ENCODE peak calls at places on chromosomes 2 and 18, in four cellular contexts. L is CD4-positive, CD25-positive, alpha-beta regulatory T cell; M is tibial artery; E is T-cell. Y is an unnamed sample.

GRCh38 chr2:88658318-88658717 is 31.1 kb upstream of the EIF2AK3 start:
- DNase-seq in L (no peak), M (no peak), E (no peak), Y (no peak)

GRCh38 chr18:36544036-36544725 is 246.7 kb downstream of the FHOD3 start:
- DNase-seq in L (no peak), M (peak; percentile 57), E (no peak), Y (no peak)

GRCh38 chr2:70551156-70551555 is 2.5 kb downstream of the TGFA start:
- DNase-seq in L (no peak), M (no peak), E (no peak), Y (no peak)

GRCh38 chr2:159010340-159010739 is 41.9 kb downstream of the TANC1 start:
- DNase-seq in L (no peak), M (no peak), E (no peak), Y (no peak)

GRCh38 chr2:9149388-9149660 is 57.3 kb upstream of the ASAP2 start:
- DNase-seq in L (no peak), M (no peak), E (no peak), Y (no peak)

GRCh38 chr2:47069628-47070154 is 85.4 kb downstream of the STPG4 start:
- DNase-seq in L (no peak), M (peak; percentile 57), E (no peak), Y (no peak)

GRCh38 chr2:43219383-43220228 is 6.8 kb downstream of the ZFP36L2 start:
- DNase-seq in L (peak; percentile 96), M (peak; percentile 83), E (peak; percentile 71), Y (peak; percentile 80)

GRCh38 chr2:171387052-171387451 is 46.7 kb downstream of the METTL8 start:
- DNase-seq in L (no peak), M (no peak), E (no peak), Y (no peak)

GRCh38 chr2:82342351-82342750 is 2037.8 kb upstream of the LRRTM1 start:
- DNase-seq in L (no peak), M (no peak), E (no peak), Y (no peak)

GRCh38 chr2:213429516-213429915 is 145.3 kb downstream of the SPAG16 start:
- DNase-seq in L (no peak), M (no peak), E (no peak), Y (no peak)

GRCh38 chr2:182366625-182367024 is 60.2 kb downstream of the PDE1A start:
- DNase-seq in L (no peak), M (peak; percentile 60), E (no peak), Y (no peak)

GRCh38 chr2:36951574-36951973 is 14.8 kb downstream of the STRN start:
- DNase-seq in L (no peak), M (no peak), E (no peak), Y (no peak)

GRCh38 chr2:212311807-212312404 is 226.7 kb downstream of the ERBB4 start:
- DNase-seq in L (no peak), M (no peak), E (no peak), Y (no peak)

GRCh38 chr2:237590272-237591020 is at the start of gene RAB17:
- DNase-seq in L (no peak), M (no peak), E (no peak), Y (no peak)

GRCh38 chr2:113376935-113377445 is 60.5 kb upstream of the ZNG1B start:
- DNase-seq in L (no peak), M (no peak), E (no peak), Y (no peak)

GRCh38 chr18:79395308-79395640 is 456 bp upstream of the NFATC1 start:
- DNase-seq in L (no peak), M (no peak), E (no peak), Y (no peak)

GRCh38 chr2:26112201-26112600 is 60.7 kb upstream of the GAREM2 start:
- DNase-seq in L (no peak), M (no peak), E (no peak), Y (no peak)

GRCh38 chr2:175690113-175690716 is 311.9 kb downstream of the LNPK start:
- DNase-seq in L (peak; percentile 72), M (no peak), E (no peak), Y (no peak)

GRCh38 chr2:169945515-169945914 is 118.3 kb downstream of the UBR3 start:
- DNase-seq in L (no peak), M (no peak), E (no peak), Y (no peak)

GRCh38 chr2:72457801-72458516 is 310.3 kb upstream of the CYP26B1 start:
- DNase-seq in L (no peak), M (no peak), E (no peak), Y (no peak)

GRCh38 chr18:12857215-12857924 is 26.7 kb downstream of the PTPN2 start:
- DNase-seq in L (peak; percentile 75), M (no peak), E (no peak), Y (no peak)

GRCh38 chr2:199456383-199457146 is 1.2 kb downstream of the SATB2 start:
- DNase-seq in L (no peak), M (no peak), E (no peak), Y (no peak)

GRCh38 chr2:201144101-201145051 is 28.4 kb downstream of the CFLAR start:
- DNase-seq in L (no peak), M (no peak), E (no peak), Y (no peak)

GRCh38 chr2:119427756-119428155 is 3.9 kb upstream of the TMEM37 start:
- DNase-seq in L (no peak), M (no peak), E (no peak), Y (no peak)

GRCh38 chr2:231701456-231702373 is 6.6 kb upstream of the PTMA start:
- DNase-seq in L (no peak), M (no peak), E (no peak), Y (no peak)

GRCh38 chr2:45808294-45808693 is 156.8 kb downstream of the PRKCE start:
- DNase-seq in L (no peak), M (no peak), E (no peak), Y (no peak)

GRCh38 chr18:50847192-50847591 is 27.4 kb upstream of the MRO start:
- DNase-seq in L (peak; percentile 3), M (no peak), E (no peak), Y (no peak)

GRCh38 chr18:48996041-48996440 is 45.3 kb upstream of the SMAD7 start:
- DNase-seq in L (no peak), M (no peak), E (no peak), Y (no peak)

GRCh38 chr2:140791802-140792201 is 1339.0 kb downstream of the LRP1B start:
- DNase-seq in L (no peak), M (no peak), E (no peak), Y (no peak)

GRCh38 chr2:170090229-170090628 is 87.7 kb upstream of the MYO3B start:
- DNase-seq in L (no peak), M (no peak), E (no peak), Y (no peak)

GRCh38 chr2:7146151-7146550 is 228.9 kb downstream of the RNF144A start:
- DNase-seq in L (no peak), M (no peak), E (no peak), Y (no peak)

GRCh38 chr2:30601375-30601774 is 154.3 kb downstream of the LCLAT1 start:
- DNase-seq in L (no peak), M (no peak), E (no peak), Y (no peak)

GRCh38 chr2:31386648-31387047 is 27.9 kb downstream of the XDH start:
- DNase-seq in L (no peak), M (no peak), E (no peak), Y (no peak)

GRCh38 chr2:181371782-181372292 is 85.3 kb upstream of the ITGA4 start:
- DNase-seq in L (peak; percentile 24), M (no peak), E (no peak), Y (no peak)

GRCh38 chr2:207663870-207664545 is 38.8 kb upstream of the METTL21A start:
- DNase-seq in L (no peak), M (no peak), E (no peak), Y (no peak)

GRCh38 chr18:26902296-26902695 is 36.8 kb upstream of the AQP4 start:
- DNase-seq in L (no peak), M (no peak), E (no peak), Y (peak; percentile 34)

GRCh38 chr18:47343291-47343690 is 91.8 kb upstream of the SKOR2 start:
- DNase-seq in L (no peak), M (no peak), E (no peak), Y (no peak)

Y was measured in hypothalamus.